ENCODE peak calls at places on chromosomes 6 and 20, in six cellular contexts. H is dermis blood vessel endothelial cell; I is DMS153; D is stimulated activated CD8-positive, alpha-beta memory T cell treated with anti-CD3 and anti-CD28 coated beads, Interleukin-15, amount 100 ng/mL, for 1 hour; V is testis; M is activated naive CD8-positive, alpha-beta T cell treated with anti-CD3 and anti-CD28 coated beads for 36 hours. O is an unnamed sample.

GRCh38 chr6:107578642-107579332 is 88.9 kb downstream of the SOBP start:
- DNase-seq in H (no peak), V (no peak), M (no peak), I (no peak), D (no peak), O (no peak)

GRCh38 chr6:33929575-33930288 is 125.9 kb upstream of the MLN start:
- DNase-seq in H (no peak), D (no peak), M (no peak), V (no peak), I (peak; percentile 50), O (no peak)

GRCh38 chr20:57659789-57660509 is 39.7 kb upstream of the ZBP1 start:
- DNase-seq in H (no peak), I (no peak), V (peak; percentile 7), M (no peak), D (no peak), O (no peak)

GRCh38 chr6:148927581-148927980 is 180.8 kb downstream of the UST start:
- DNase-seq in I (no peak), V (no peak), M (no peak), H (no peak), D (no peak), O (no peak)

GRCh38 chr20:25254986-25255680 is 7.2 kb downstream of the PYGB start:
- DNase-seq in V (peak; percentile 84), M (no peak), I (no peak), H (no peak), D (no peak), O (peak; percentile 79)

GRCh38 chr6:133130863-133131262 is 110.3 kb upstream of the EYA4 start:
- DNase-seq in V (peak; percentile 20), H (no peak), D (no peak), M (no peak), I (peak; percentile 29), O (no peak)

GRCh38 chr6:114240800-114241199 is 102.0 kb downstream of the HS3ST5 start:
- DNase-seq in M (no peak), I (no peak), D (no peak), H (no peak), V (no peak), O (no peak)

GRCh38 chr6:25942561-25943147 is 12.2 kb upstream of the SLC17A2 start:
- DNase-seq in V (no peak), M (no peak), H (peak; percentile 65), D (no peak), I (peak; percentile 57), O (no peak)

GRCh38 chr20:19977373-19977770 is 39.8 kb upstream of the NAA20 start:
- DNase-seq in V (no peak), H (no peak), I (no peak), M (no peak), D (no peak), O (no peak)

GRCh38 chr6:146892613-146893401 is 294.0 kb downstream of the ADGB start:
- DNase-seq in H (peak; percentile 67), I (no peak), D (no peak), M (no peak), V (no peak), O (no peak)

GRCh38 chr20:56752274-56752673 is 123.2 kb downstream of the TFAP2C start:
- DNase-seq in I (no peak), H (no peak), V (no peak), M (no peak), D (no peak), O (no peak)

GRCh38 chr20:11891827-11892521 is 25.7 kb upstream of the BTBD3 start:
- DNase-seq in M (peak; percentile 48), H (peak; percentile 83), D (no peak), V (peak; percentile 90), I (peak; percentile 49), O (peak; percentile 49)

GRCh38 chr6:101779051-101779844 is 385.7 kb downstream of the GRIK2 start:
- DNase-seq in I (no peak), V (no peak), D (no peak), M (no peak), H (no peak), O (no peak)

GRCh38 chr6:1917628-1918371 is 308.1 kb downstream of the FOXC1 start:
- DNase-seq in D (no peak), H (peak; percentile 87), V (no peak), M (peak; percentile 15), I (no peak), O (no peak)

GRCh38 chr6:130303436-130303835 is 62.4 kb upstream of the TMEM200A start:
- DNase-seq in V (no peak), D (no peak), H (no peak), M (no peak), I (no peak), O (no peak)

GRCh38 chr6:37175332-37176267 is 5.6 kb downstream of the PIM1 start:
- DNase-seq in M (no peak), I (no peak), H (no peak), D (no peak), V (no peak), O (no peak)

GRCh38 chr6:81981812-81982211 is 229.3 kb upstream of the TENT5A start:
- DNase-seq in M (no peak), D (no peak), I (no peak), H (peak; percentile 62), V (no peak), O (no peak)

GRCh38 chr20:21139881-21140566 is 14.1 kb downstream of the KIZ start:
- DNase-seq in D (no peak), M (no peak), H (no peak), V (no peak), I (no peak), O (no peak)

GRCh38 chr6:167797871-167798265 is 28.8 kb upstream of the AFDN start:
- DNase-seq in M (no peak), H (no peak), D (no peak), I (no peak), V (peak; percentile 8), O (peak; percentile 14)

GRCh38 chr6:1838604-1839003 is 228.9 kb downstream of the FOXC1 start:
- DNase-seq in D (no peak), V (no peak), H (peak; percentile 48), M (no peak), I (no peak), O (no peak)

GRCh38 chr6:22784611-22785010 is 215.2 kb downstream of the HDGFL1 start:
- DNase-seq in M (no peak), H (no peak), V (no peak), I (no peak), D (no peak), O (no peak)

GRCh38 chr6:29552512-29553051 is 7.0 kb downstream of the UBD start:
- DNase-seq in M (no peak), I (peak; percentile 22), H (peak; percentile 72), V (no peak), D (no peak), O (no peak)

GRCh38 chr20:400451-401275 is 7.4 kb upstream of the RBCK1 start:
- DNase-seq in H (no peak), M (no peak), D (no peak), V (no peak), I (no peak), O (no peak)

GRCh38 chr6:7341989-7342742 is 29.2 kb upstream of the SSR1 start:
- DNase-seq in M (no peak), D (no peak), H (no peak), V (no peak), I (no peak), O (no peak)

GRCh38 chr6:149153637-149154036 is 163.9 kb upstream of the TAB2 start:
- DNase-seq in H (no peak), M (no peak), I (no peak), D (no peak), V (no peak), O (no peak)

GRCh38 chr20:41499961-41500725 is 118.0 kb downstream of the CHD6 start:
- DNase-seq in I (peak; percentile 60), V (no peak), D (no peak), M (no peak), H (no peak), O (no peak)